ENCODE peak calls at places on chromosomes 1 and 21, in four cellular contexts. I, D, E and T are unnamed samples.

GRCh38 chr1:242651817-242652216 is 127.3 kb upstream of the PLD5 start:
- DNase-seq in D (no peak), I (no peak), E (no peak), T (no peak)

GRCh38 chr1:235327559-235328270 is at the start of gene ARID4B:
- DNase-seq in I (no peak), E (no peak), D (no peak), T (no peak)

GRCh38 chr1:205917466-205918248 is 25.6 kb downstream of the SLC26A9 start:
- DNase-seq in E (no peak), I (no peak), D (no peak), T (no peak)

GRCh38 chr21:29829514-29830255 is 110.1 kb downstream of the GRIK1 start:
- DNase-seq in D (no peak), I (no peak), E (no peak), T (no peak)

GRCh38 chr1:1020000-1020404 is at the start of gene AGRN:
- DNase-seq in D (no peak), I (no peak), E (no peak), T (no peak)

GRCh38 chr1:201270616-201271390 is 12.5 kb upstream of the PKP1 start:
- DNase-seq in D (no peak), I (no peak), E (no peak), T (no peak)

GRCh38 chr1:201649776-201650607 is 111.1 kb downstream of the NAV1 start:
- DNase-seq in E (no peak), D (peak), I (no peak), T (peak)

GRCh38 chr21:46560568-46561447 is 44.1 kb downstream of the S100B start:
- DNase-seq in I (no peak), D (no peak), E (no peak), T (no peak)

GRCh38 chr21:32770514-32771133 is 931 bp downstream of the PAXBP1 start:
- DNase-seq in I (no peak), D (peak), E (no peak), T (no peak)

GRCh38 chr1:101371259-101371658 is 134.4 kb downstream of the S1PR1 start:
- DNase-seq in E (no peak), D (peak), I (no peak), T (no peak)

GRCh38 chr1:36484099-36484498 is 1.4 kb upstream of the CSF3R start:
- DNase-seq in E (no peak), I (no peak), D (no peak), T (no peak)

GRCh38 chr1:173554089-173554488 is 48.8 kb downstream of the SLC9C2 start:
- DNase-seq in I (no peak), E (no peak), D (no peak), T (no peak)

GRCh38 chr1:63779338-63779819 is 5.6 kb downstream of the ROR1 start:
- DNase-seq in D (no peak), E (no peak), I (no peak), T (no peak)